ENCODE peak calls at places on chromosome 10, in five cellular contexts. One of them, this sample, is unnamed.

GRCh38 chr10:38038107-38038931 is 27.8 kb downstream of the ZNF33A start:
- DNase-seq in mesenchymal stem cell: peak
- DNase-seq in H1: no peak
- DNase-seq in IMR-90: peak
- DNase-seq in neuronal stem cell: no peak
- DNase-seq in this sample: no peak

GRCh38 chr10:98258683-98259454 is 9.1 kb downstream of the LOXL4 start:
- DNase-seq in mesenchymal stem cell: no peak
- DNase-seq in H1: no peak
- DNase-seq in IMR-90: no peak
- DNase-seq in neuronal stem cell: no peak
- DNase-seq in this sample: no peak

GRCh38 chr10:94061026-94061425 is 67.3 kb downstream of the PLCE1 start:
- DNase-seq in mesenchymal stem cell: no peak
- DNase-seq in H1: no peak
- DNase-seq in IMR-90: no peak
- DNase-seq in neuronal stem cell: no peak
- DNase-seq in this sample: no peak

GRCh38 chr10:20536381-20536780 is 360.7 kb downstream of the NEBL start:
- DNase-seq in mesenchymal stem cell: no peak
- DNase-seq in H1: no peak
- DNase-seq in IMR-90: no peak
- DNase-seq in neuronal stem cell: no peak
- DNase-seq in this sample: no peak

GRCh38 chr10:64113375-64113774 is 592.2 kb downstream of the REEP3 start:
- DNase-seq in mesenchymal stem cell: no peak
- DNase-seq in H1: no peak
- DNase-seq in IMR-90: no peak
- DNase-seq in neuronal stem cell: no peak
- DNase-seq in this sample: no peak

GRCh38 chr10:70874061-70874460 is 14.3 kb downstream of the PCBD1 start:
- DNase-seq in mesenchymal stem cell: no peak
- DNase-seq in H1: no peak
- DNase-seq in IMR-90: no peak
- DNase-seq in neuronal stem cell: no peak
- DNase-seq in this sample: no peak

GRCh38 chr10:52631146-52631545 is 141.4 kb downstream of the MBL2 start:
- DNase-seq in mesenchymal stem cell: no peak
- DNase-seq in H1: no peak
- DNase-seq in IMR-90: no peak
- DNase-seq in neuronal stem cell: no peak
- DNase-seq in this sample: no peak

GRCh38 chr10:70856454-70856853 is 31.9 kb downstream of the PCBD1 start:
- DNase-seq in mesenchymal stem cell: no peak
- DNase-seq in H1: no peak
- DNase-seq in IMR-90: no peak
- DNase-seq in neuronal stem cell: no peak
- DNase-seq in this sample: no peak

GRCh38 chr10:96826438-96826837 is 5.7 kb upstream of the LCOR start:
- DNase-seq in mesenchymal stem cell: no peak
- DNase-seq in H1: no peak
- DNase-seq in IMR-90: no peak
- DNase-seq in neuronal stem cell: no peak
- DNase-seq in this sample: no peak

GRCh38 chr10:74586088-74586585 is 240.3 kb upstream of the KAT6B start:
- DNase-seq in mesenchymal stem cell: peak
- DNase-seq in H1: no peak
- DNase-seq in IMR-90: peak
- DNase-seq in neuronal stem cell: no peak
- DNase-seq in this sample: peak

GRCh38 chr10:14293516-14293915 is 37.2 kb downstream of the FRMD4A start:
- DNase-seq in mesenchymal stem cell: peak
- DNase-seq in H1: no peak
- DNase-seq in IMR-90: peak
- DNase-seq in neuronal stem cell: no peak
- DNase-seq in this sample: no peak

GRCh38 chr10:3766046-3766761 is 18.8 kb downstream of the KLF6 start:
- DNase-seq in mesenchymal stem cell: peak
- DNase-seq in H1: no peak
- DNase-seq in IMR-90: peak
- DNase-seq in neuronal stem cell: no peak
- DNase-seq in this sample: no peak

GRCh38 chr10:103227416-103227815 is 18.3 kb upstream of the RPEL1 start:
- DNase-seq in mesenchymal stem cell: no peak
- DNase-seq in H1: no peak
- DNase-seq in IMR-90: peak
- DNase-seq in neuronal stem cell: no peak
- DNase-seq in this sample: no peak

GRCh38 chr10:43598447-43598846 is 7.8 kb upstream of the ZNF485 start:
- DNase-seq in mesenchymal stem cell: no peak
- DNase-seq in H1: no peak
- DNase-seq in IMR-90: peak
- DNase-seq in neuronal stem cell: no peak
- DNase-seq in this sample: no peak

GRCh38 chr10:103869336-103869735 is 14.0 kb upstream of the SH3PXD2A start:
- DNase-seq in mesenchymal stem cell: no peak
- DNase-seq in H1: no peak
- DNase-seq in IMR-90: no peak
- DNase-seq in neuronal stem cell: no peak
- DNase-seq in this sample: no peak

GRCh38 chr10:82980321-82980720 is 1105.3 kb downstream of the NRG3 start:
- DNase-seq in mesenchymal stem cell: no peak
- DNase-seq in H1: no peak
- DNase-seq in IMR-90: no peak
- DNase-seq in neuronal stem cell: no peak
- DNase-seq in this sample: no peak

GRCh38 chr10:70740441-70741288 is 44.5 kb downstream of the TBATA start:
- DNase-seq in mesenchymal stem cell: peak
- DNase-seq in H1: no peak
- DNase-seq in IMR-90: no peak
- DNase-seq in neuronal stem cell: no peak
- DNase-seq in this sample: no peak

DNA sequence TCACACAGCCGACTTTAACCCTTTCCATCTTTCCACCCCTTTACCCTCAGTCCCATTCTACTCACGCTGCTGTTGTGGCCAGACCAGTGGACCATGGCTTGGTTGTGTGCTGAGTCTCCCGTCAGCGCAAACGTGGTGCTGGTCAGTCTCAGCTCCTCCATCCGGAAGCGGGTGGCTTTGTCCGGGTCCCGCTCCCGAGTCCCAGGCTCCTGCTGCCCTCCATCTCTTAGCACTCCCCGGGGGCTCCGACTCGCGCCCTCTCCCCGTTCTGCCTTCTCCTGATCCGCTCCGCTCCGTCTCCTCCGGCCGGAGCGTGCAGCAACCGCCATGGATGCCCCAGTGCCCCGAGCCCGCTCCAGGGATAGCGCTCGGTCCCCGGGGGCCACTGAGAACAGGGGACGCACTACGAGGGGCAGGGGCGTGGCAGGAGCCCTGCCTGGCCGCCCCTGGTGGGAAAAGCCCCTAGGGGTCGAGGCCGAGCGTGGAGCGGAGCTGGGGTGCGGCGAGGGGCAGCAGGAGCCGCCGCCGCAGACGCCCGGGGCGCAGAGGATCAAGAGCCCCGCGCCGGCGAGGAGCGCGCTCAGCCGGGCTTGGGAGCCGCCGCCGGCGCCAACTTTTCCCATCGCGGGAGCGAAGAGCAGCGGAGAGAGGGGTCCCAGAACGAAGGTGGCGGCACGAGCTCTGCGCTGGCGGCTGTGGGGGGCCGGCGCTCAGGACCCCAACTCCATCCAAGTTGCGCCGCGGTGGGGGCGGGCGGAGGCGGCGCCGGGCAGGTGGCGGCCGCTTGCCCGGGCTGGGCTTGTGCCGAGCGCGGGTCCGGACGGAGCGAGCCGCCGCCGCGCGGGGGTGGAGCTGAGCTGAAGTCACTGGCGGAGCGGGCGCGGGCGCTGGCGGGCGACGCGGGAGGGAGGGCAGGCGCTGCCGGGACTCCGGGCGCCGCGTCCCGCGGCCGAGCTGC is at the start of gene SORCS1:
- DNase-seq in mesenchymal stem cell: no peak
- DNase-seq in H1: peak
- DNase-seq in IMR-90: no peak
- DNase-seq in neuronal stem cell: peak
- DNase-seq in this sample: peak
- H3K4me3 ChIP-seq in mesenchymal stem cell: peak
- H3K4me3 ChIP-seq in H1: peak
- H3K4me3 ChIP-seq in IMR-90: no peak
- H3K4me3 ChIP-seq in neuronal stem cell: peak
- H3K4me3 ChIP-seq in this sample: peak

DNA sequence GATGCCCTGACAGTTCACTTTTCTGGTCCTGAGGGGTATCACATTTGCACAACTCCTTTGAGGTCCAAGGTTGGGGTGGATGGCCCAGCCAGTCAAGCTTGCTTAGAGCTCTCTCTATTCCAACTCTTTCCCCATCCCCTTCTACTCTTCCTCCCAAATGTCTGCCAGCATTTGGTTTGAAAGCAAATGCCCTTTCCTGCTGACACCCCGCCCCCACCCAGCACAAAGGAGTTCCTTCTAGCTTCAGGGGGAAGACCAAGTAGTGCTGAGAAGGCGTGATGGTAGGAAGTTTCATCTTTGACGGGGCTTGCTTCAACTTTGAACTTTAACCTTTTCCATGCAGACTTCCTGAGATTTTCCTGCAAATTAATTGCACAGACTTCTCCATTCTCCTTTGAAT is 137.5 kb upstream of the TCF7L2 start:
- DNase-seq in mesenchymal stem cell: no peak
- DNase-seq in H1: no peak
- DNase-seq in IMR-90: no peak
- DNase-seq in neuronal stem cell: no peak
- DNase-seq in this sample: peak
- H2BK15ac ChIP-seq in mesenchymal stem cell: no peak
- H2BK15ac ChIP-seq in H1: no peak
- H2BK15ac ChIP-seq in IMR-90: peak
- H2BK15ac ChIP-seq in neuronal stem cell: no peak
- H2BK15ac ChIP-seq in this sample: no peak

GRCh38 chr10:44725404-44725803 is 185.7 kb upstream of the TMEM72 start:
- DNase-seq in mesenchymal stem cell: peak
- DNase-seq in H1: no peak
- DNase-seq in IMR-90: peak
- DNase-seq in neuronal stem cell: no peak
- DNase-seq in this sample: no peak
- H3K4me3 ChIP-seq in mesenchymal stem cell: no peak
- H3K4me3 ChIP-seq in H1: no peak
- H3K4me3 ChIP-seq in IMR-90: no peak
- H3K4me3 ChIP-seq in neuronal stem cell: no peak
- H3K4me3 ChIP-seq in this sample: no peak

DNA sequence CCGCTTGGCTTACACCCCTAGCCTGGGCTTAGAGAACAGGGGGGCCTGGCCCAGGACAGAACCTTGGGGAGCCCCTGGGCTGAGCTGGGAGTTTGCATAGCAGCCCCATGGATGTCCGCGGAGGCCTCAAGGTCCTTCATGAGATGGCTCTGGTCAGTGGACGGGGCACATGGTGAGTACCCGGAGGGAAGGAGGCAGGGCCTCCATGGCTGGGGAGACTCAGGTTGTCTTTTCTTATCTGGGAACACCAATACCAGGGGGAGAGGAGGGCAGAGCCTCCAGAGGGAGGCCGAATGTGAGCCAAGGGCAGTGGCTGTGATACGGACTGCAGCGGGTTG is 64.8 kb downstream of the GLRX3 start:
- DNase-seq in mesenchymal stem cell: no peak
- DNase-seq in H1: no peak
- DNase-seq in IMR-90: no peak
- DNase-seq in neuronal stem cell: no peak
- DNase-seq in this sample: no peak
- H2BK15ac ChIP-seq in mesenchymal stem cell: no peak
- H2BK15ac ChIP-seq in H1: no peak
- H2BK15ac ChIP-seq in IMR-90: no peak
- H2BK15ac ChIP-seq in neuronal stem cell: no peak
- H2BK15ac ChIP-seq in this sample: no peak

GRCh38 chr10:117002206-117002605 is 2.8 kb downstream of the SHTN1 start:
- DNase-seq in mesenchymal stem cell: no peak
- DNase-seq in H1: no peak
- DNase-seq in IMR-90: no peak
- DNase-seq in neuronal stem cell: no peak
- DNase-seq in this sample: no peak
- H3K4me3 ChIP-seq in mesenchymal stem cell: no peak
- H3K4me3 ChIP-seq in H1: no peak
- H3K4me3 ChIP-seq in IMR-90: no peak
- H3K4me3 ChIP-seq in neuronal stem cell: no peak
- H3K4me3 ChIP-seq in this sample: no peak

GRCh38 chr10:77906863-77907861 is 19.4 kb downstream of the DLG5 start:
- DNase-seq in mesenchymal stem cell: no peak
- DNase-seq in H1: no peak
- DNase-seq in IMR-90: no peak
- DNase-seq in neuronal stem cell: no peak
- DNase-seq in this sample: no peak

GRCh38 chr10:77909755-77910375 is 16.7 kb downstream of the DLG5 start:
- DNase-seq in mesenchymal stem cell: peak
- DNase-seq in H1: no peak
- DNase-seq in IMR-90: peak
- DNase-seq in neuronal stem cell: no peak
- DNase-seq in this sample: no peak

GRCh38 chr10:77910524-77911145 is 15.9 kb downstream of the DLG5 start:
- DNase-seq in mesenchymal stem cell: no peak
- DNase-seq in H1: no peak
- DNase-seq in IMR-90: no peak
- DNase-seq in neuronal stem cell: no peak
- DNase-seq in this sample: no peak

GRCh38 chr10:77909021-77909754 is 17.4 kb downstream of the DLG5 start:
- DNase-seq in mesenchymal stem cell: no peak
- DNase-seq in H1: no peak
- DNase-seq in IMR-90: no peak
- DNase-seq in neuronal stem cell: no peak
- DNase-seq in this sample: no peak

GRCh38 chr10:77907900-77908717 is 18.4 kb downstream of the DLG5 start:
- DNase-seq in mesenchymal stem cell: no peak
- DNase-seq in H1: no peak
- DNase-seq in IMR-90: no peak
- DNase-seq in neuronal stem cell: no peak
- DNase-seq in this sample: peak
- H2BK15ac ChIP-seq in mesenchymal stem cell: peak
- H2BK15ac ChIP-seq in H1: no peak
- H2BK15ac ChIP-seq in IMR-90: no peak
- H2BK15ac ChIP-seq in neuronal stem cell: no peak
- H2BK15ac ChIP-seq in this sample: no peak

GRCh38 chr10:123357363-123358075 is 203.3 kb downstream of the BUB3 start:
- DNase-seq in mesenchymal stem cell: no peak
- DNase-seq in H1: peak
- DNase-seq in IMR-90: no peak
- DNase-seq in neuronal stem cell: peak
- DNase-seq in this sample: peak
- H3K4me3 ChIP-seq in mesenchymal stem cell: no peak
- H3K4me3 ChIP-seq in H1: peak
- H3K4me3 ChIP-seq in IMR-90: no peak
- H3K4me3 ChIP-seq in neuronal stem cell: no peak
- H3K4me3 ChIP-seq in this sample: no peak

This sample was measured in mesendoderm.